ENCODE peak calls at places on chromosomes 16 and 17, in four cellular contexts. A, O, U and H are unnamed samples. For H3K4me1, the result is how much of the 10 kb centered on the place peaks cover.

GRCh38 chr17:28404812-28405570 is 1.0 kb downstream of the SLC46A1 start:
- DNase-seq in A (no peak), O (peak), U (no peak), H (no peak)

GRCh38 chr16:27318399-27319256 is 4.9 kb downstream of the IL4R start:
- DNase-seq in A (no peak), O (no peak), U (no peak), H (no peak)

GRCh38 chr17:79760197-79760906 is 17.6 kb upstream of the CBX2 start:
- DNase-seq in A (no peak), O (peak), U (no peak), H (no peak)

GRCh38 chr16:57801098-57801855 is 1.0 kb downstream of the KIFC3 start:
- DNase-seq in A (no peak), O (no peak), U (no peak), H (peak)

GRCh38 chr17:44557653-44558285 is 485 bp downstream of the FZD2 start:
- DNase-seq in A (no peak), O (no peak), U (no peak), H (no peak)

GRCh38 chr16:84368327-84368996 is at the start of gene ATP2C2:
- DNase-seq in A (no peak), O (no peak), U (no peak), H (no peak)

GRCh38 chr16:9097266-9098219 is 6.1 kb downstream of the HAPSTR1 start:
- DNase-seq in A (no peak), O (no peak), U (no peak), H (no peak)

GRCh38 chr17:34671191-34671590 is 91.8 kb downstream of the TMEM132E start:
- DNase-seq in A (no peak), O (no peak), U (no peak), H (no peak)

GRCh38 chr17:866568-867087 is 84.5 kb downstream of the MRM3 start:
- DNase-seq in A (no peak), O (no peak), U (no peak), H (no peak)

GRCh38 chr16:14181371-14182050 is 110.4 kb downstream of the MRTFB start:
- DNase-seq in A (no peak), O (no peak), U (no peak), H (peak)

GRCh38 chr17:32461853-32462617 is 17.7 kb downstream of the PSMD11 start:
- DNase-seq in A (no peak), O (peak), U (peak), H (peak)

GRCh38 chr17:2302740-2303277 is 776 bp downstream of the SMG6 start:
- DNase-seq in A (no peak), O (no peak), U (no peak), H (no peak)

GRCh38 chr16:15640966-15641365 is 2.0 kb downstream of the MARF1 start:
- DNase-seq in A (no peak), O (no peak), U (no peak), H (no peak)

GRCh38 chr17:72308744-72309395 is 188.1 kb downstream of the SOX9 start:
- DNase-seq in A (no peak), O (no peak), U (no peak), H (no peak)

GRCh38 chr16:11562411-11562810 is 24.3 kb downstream of the LITAF start:
- DNase-seq in A (no peak), O (no peak), U (no peak), H (no peak)
- H3K4me1 ChIP-seq in A (under half), O (half or more), U (under half), H (half or more)

GRCh38 chr17:6041261-6041660 is 28.9 kb upstream of the WSCD1 start:
- DNase-seq in A (no peak), O (no peak), U (no peak), H (no peak)

GRCh38 chr17:6043405-6043804 is 26.8 kb upstream of the WSCD1 start:
- DNase-seq in A (no peak), O (no peak), U (no peak), H (no peak)

GRCh38 chr17:6046431-6046830 is 23.7 kb upstream of the WSCD1 start:
- DNase-seq in A (no peak), O (no peak), U (no peak), H (no peak)

GRCh38 chr17:6045621-6046357 is 24.4 kb upstream of the WSCD1 start:
- DNase-seq in A (no peak), O (no peak), U (no peak), H (no peak)

DNA sequence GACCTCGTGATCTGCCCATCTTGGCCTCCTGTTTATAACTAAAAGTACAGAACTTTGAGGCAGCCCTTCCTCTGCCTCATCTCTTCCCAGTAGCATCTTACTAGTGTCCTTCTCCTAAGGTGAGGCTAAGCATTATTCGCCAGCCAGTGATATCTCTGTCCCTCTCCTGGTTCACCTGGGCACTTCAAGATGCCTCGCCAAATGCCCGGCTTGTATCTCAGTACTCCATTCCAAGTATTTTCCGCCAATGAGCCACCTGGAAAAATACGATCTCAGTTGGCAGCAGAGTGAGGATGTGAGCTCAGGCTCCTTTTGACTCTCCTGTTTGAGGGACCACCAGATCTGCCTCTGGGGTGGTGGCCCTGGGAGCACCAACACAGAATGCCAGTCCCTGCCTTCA is 25.9 kb upstream of the WSCD1 start:
- DNase-seq in A (no peak), O (no peak), U (no peak), H (no peak)
- TF ChIP-seq POLR2AphosphoS2 in A (no peak), O (no peak), U (no peak), H (no peak)

DNA sequence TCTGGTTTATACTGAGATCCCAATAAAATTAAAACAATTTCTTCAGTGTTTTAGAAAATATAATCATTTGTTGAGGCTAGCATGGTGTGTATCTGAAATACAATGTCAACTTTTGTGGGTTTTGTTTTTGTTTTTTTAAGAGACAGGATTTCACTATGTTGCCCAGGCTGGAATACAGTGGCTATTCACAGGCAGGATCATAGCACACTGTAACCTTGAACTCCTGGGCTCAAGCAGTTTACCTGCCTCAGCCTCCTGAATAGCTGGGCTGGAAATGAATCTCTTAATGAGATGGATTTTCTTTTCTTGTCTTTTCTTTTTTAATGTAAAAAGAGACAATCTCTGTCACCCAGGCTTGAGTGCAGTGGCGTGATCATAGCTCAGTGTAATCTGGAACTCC is 12.1 kb downstream of the DDX42 start:
- DNase-seq in A (no peak), O (peak), U (no peak), H (no peak)
- H3K4me1 ChIP-seq in A (under half), O (under half), U (under half), H (under half)

GRCh38 chr16:72203401-72203800 is 31.4 kb upstream of the PMFBP1 start:
- DNase-seq in A (peak), O (no peak), U (no peak), H (no peak)
- TF ChIP-seq POLR2AphosphoS2 in A (no peak), O (no peak), U (no peak), H (no peak)

GRCh38 chr17:50043290-50044148 is 12.4 kb upstream of the ITGA3 start:
- DNase-seq in A (no peak), O (no peak), U (no peak), H (no peak)

GRCh38 chr17:50046179-50046578 is 9.7 kb upstream of the ITGA3 start:
- DNase-seq in A (no peak), O (no peak), U (no peak), H (no peak)

GRCh38 chr17:50046667-50047066 is 9.2 kb upstream of the ITGA3 start:
- DNase-seq in A (no peak), O (no peak), U (no peak), H (no peak)

GRCh38 chr17:50045154-50045553 is 10.8 kb upstream of the ITGA3 start:
- DNase-seq in A (no peak), O (no peak), U (no peak), H (no peak)

DNA sequence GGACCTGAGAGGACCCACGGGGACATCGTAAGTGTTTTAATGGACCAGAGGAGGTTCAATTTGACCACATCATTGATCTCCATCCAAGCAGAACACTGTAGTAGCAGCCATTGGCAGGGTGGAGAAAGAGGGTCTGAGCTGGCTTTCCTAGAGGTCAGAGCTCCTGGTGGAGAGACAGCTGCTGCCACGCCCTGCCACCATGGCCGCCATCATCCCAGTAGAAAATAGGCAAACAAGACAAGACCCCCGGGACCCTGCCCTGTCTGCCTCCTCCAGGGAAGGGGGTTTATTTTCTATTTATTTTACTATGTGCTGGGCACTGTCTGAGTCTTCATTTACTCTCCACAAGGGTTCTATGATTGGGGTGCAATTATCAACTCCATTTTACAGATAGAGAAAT is 11.4 kb upstream of the ITGA3 start:
- DNase-seq in A (no peak), O (no peak), U (no peak), H (no peak)
- H3K4me1 ChIP-seq in A (under half), O (under half), U (under half), H (half or more)

DNA sequence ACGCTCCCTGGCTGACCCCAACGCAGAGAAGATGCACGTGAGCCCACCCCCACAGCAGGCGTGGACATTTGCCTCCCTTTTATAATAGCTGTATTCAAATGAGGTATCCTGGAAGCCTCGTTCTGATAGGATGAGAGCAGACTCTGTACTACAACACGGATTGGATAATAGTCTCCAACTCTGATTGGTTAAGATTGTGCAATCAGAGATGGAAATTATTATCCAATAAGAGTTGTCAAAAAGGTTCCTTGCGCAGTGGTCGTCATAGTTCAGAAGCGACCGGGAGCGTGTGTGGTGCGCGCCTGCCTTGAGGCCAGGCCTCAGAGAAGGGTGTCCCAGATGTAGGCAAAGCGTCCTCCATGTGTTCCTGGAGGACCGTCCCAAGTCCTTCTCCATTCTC is 104.6 kb downstream of the USP22 start:
- DNase-seq in A (no peak), O (no peak), U (no peak), H (no peak)
- TF ChIP-seq POLR2AphosphoS2 in A (no peak), O (no peak), U (no peak), H (no peak)

DNA sequence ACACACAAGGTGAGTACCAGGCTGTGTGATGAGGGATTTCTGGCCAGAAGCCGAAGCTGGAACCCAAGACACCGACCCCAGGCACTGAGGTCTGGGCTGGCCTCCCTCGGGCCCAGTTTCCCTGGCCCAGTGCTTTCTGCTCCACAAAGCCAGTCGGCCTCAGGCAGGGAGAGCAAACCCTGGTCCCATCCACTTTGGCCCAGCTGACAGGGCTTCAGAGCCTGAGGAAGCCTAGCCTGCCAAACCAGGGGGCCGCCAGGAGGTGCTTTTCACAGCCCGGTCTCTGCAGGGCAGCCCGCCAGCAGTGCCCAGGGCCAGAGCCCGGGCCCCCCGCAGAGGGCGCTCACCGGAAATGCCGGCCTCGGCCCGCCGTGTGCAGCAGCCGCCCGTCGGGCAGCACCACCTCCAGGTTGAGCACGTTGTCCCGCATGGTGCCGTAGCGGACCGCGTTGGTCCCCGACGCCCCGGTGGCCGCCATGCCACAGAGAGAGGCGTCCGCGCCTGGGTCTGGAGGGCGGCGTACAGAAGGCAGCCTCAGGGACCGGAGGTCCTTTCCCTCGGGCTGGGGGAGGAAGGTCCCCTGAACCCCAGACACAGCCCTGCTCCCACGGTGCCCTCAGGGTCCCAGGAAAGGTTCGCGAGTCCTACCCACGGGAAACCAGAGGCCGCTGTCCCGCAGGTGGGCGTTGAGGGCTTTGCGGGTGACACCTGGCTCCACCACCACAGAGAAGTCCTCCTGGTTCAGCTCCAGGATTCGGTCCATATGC is 2.2 kb downstream of the LDHD start:
- DNase-seq in A (no peak), O (no peak), U (no peak), H (no peak)
- H3K4me1 ChIP-seq in A (under half), O (half or more), U (half or more), H (under half)

GRCh38 chr16:85415196-85415988 is 197.7 kb upstream of the GSE1 start:
- DNase-seq in A (no peak), O (no peak), U (no peak), H (no peak)
- TF ChIP-seq POLR2AphosphoS2 in A (no peak), O (no peak), U (no peak), H (no peak)